ENCODE peak calls at places on chromosomes 4 and X, in ten cellular contexts. E is DMS 273 treated with DMSO at 0.1 percent for 48 hours; H is Kasumi-1; B is NCI-H345; D is choroid plexus epithelial cell; M is BJ; K is heart right ventricle; Y is naive thymus-derived CD4-positive, alpha-beta T cell; S is amniotic stem cell; G is ACHN. O is an unnamed sample.
A peak's percentile ranks its signal among the peaks of the same experiment; 100 is the strongest.

GRCh38 chr4:161320377-161320776 is 843.4 kb downstream of the FSTL5 start:
- DNase-seq in E (no peak), H (peak; percentile 49), B (no peak), D (peak; percentile 33), M (no peak), K (no peak), Y (no peak), S (no peak), G (peak; percentile 27), O (no peak)

GRCh38 chr4:39354178-39354503 is 12.0 kb downstream of the RFC1 start:
- DNase-seq in E (no peak), H (no peak), B (no peak), D (no peak), M (no peak), K (no peak), Y (no peak), S (no peak), G (no peak), O (no peak)

GRCh38 chrX:68175569-68175968 is 257.7 kb downstream of the OPHN1 start:
- DNase-seq in E (no peak), H (no peak), B (no peak), D (peak; percentile 41), M (no peak), K (no peak), Y (no peak), S (no peak), G (no peak), O (no peak)

GRCh38 chrX:12741416-12741815 is 49.8 kb upstream of the PRPS2 start:
- DNase-seq in E (no peak), H (no peak), B (no peak), D (no peak), M (no peak), K (no peak), Y (no peak), S (no peak), G (no peak), O (no peak)

GRCh38 chr4:173505924-173506779 is 23.9 kb downstream of the HAND2 start:
- DNase-seq in E (no peak), H (peak; percentile 76), B (peak; percentile 21), D (peak; percentile 49), M (no peak), K (peak; percentile 66), Y (no peak), S (peak; percentile 25), G (peak; percentile 49), O (no peak)

GRCh38 chrX:44705817-44706551 is 137.8 kb upstream of the DUSP21 start:
- DNase-seq in E (no peak), H (no peak), B (no peak), D (no peak), M (no peak), K (no peak), Y (no peak), S (no peak), G (no peak), O (no peak)

GRCh38 chrX:53186363-53186762 is 38.6 kb downstream of the KDM5C start:
- DNase-seq in E (no peak), H (no peak), B (no peak), D (peak; percentile 23), M (peak; percentile 3), K (no peak), Y (no peak), S (no peak), G (peak; percentile 17), O (no peak)

GRCh38 chr4:8070751-8071718 is 87.6 kb downstream of the ABLIM2 start:
- DNase-seq in E (no peak), H (no peak), B (no peak), D (no peak), M (no peak), K (no peak), Y (no peak), S (no peak), G (no peak), O (no peak)

GRCh38 chr4:52995341-52996030 is 133.4 kb downstream of the RASL11B start:
- DNase-seq in E (no peak), H (no peak), B (no peak), D (peak; percentile 72), M (no peak), K (no peak), Y (no peak), S (no peak), G (no peak), O (no peak)

GRCh38 chrX:53333853-53334252 is 52.5 kb upstream of the IQSEC2 start:
- DNase-seq in E (no peak), H (no peak), B (no peak), D (no peak), M (no peak), K (no peak), Y (no peak), S (no peak), G (no peak), O (no peak)

GRCh38 chrX:55342533-55343501 is 78.1 kb upstream of the PAGE3 start:
- DNase-seq in E (no peak), H (peak; percentile 14), B (peak; percentile 14), D (peak; percentile 5), M (no peak), K (peak; percentile 7), Y (no peak), S (no peak), G (peak; percentile 23), O (no peak)

GRCh38 chr4:3612275-3612674 is 80.1 kb upstream of the LRPAP1 start:
- DNase-seq in E (no peak), H (no peak), B (no peak), D (no peak), M (no peak), K (no peak), Y (no peak), S (no peak), G (no peak), O (no peak)

GRCh38 chrX:1249101-1249887 is 19.3 kb upstream of the CSF2RA start:
- DNase-seq in E (no peak), H (no peak), B (no peak), D (peak; percentile 7), M (peak; percentile 38), K (peak; percentile 42), Y (no peak), S (no peak), G (no peak), O (no peak)

GRCh38 chrX:139642241-139642927 is 65.6 kb downstream of the MCF2 start:
- DNase-seq in E (no peak), H (no peak), B (no peak), D (peak; percentile 1), M (no peak), K (no peak), Y (no peak), S (no peak), G (no peak), O (no peak)

GRCh38 chrX:38215141-38215540 is 5.5 kb downstream of the SRPX start:
- DNase-seq in E (no peak), H (no peak), B (no peak), D (no peak), M (peak; percentile 48), K (no peak), Y (no peak), S (no peak), G (no peak), O (no peak)

GRCh38 chr4:65538571-65538970 is 131.7 kb downstream of the EPHA5 start:
- DNase-seq in E (no peak), H (no peak), B (no peak), D (peak; percentile 77), M (no peak), K (no peak), Y (no peak), S (no peak), G (no peak), O (no peak)

GRCh38 chrX:151680805-151681204 is 14.5 kb upstream of the PRRG3 start:
- DNase-seq in E (no peak), H (peak; percentile 30), B (peak; percentile 11), D (peak; percentile 39), M (no peak), K (no peak), Y (peak; percentile 9), S (no peak), G (peak; percentile 34), O (no peak)

GRCh38 chr4:8765084-8765483 is 106.6 kb downstream of the HMX1 start:
- DNase-seq in E (no peak), H (no peak), B (no peak), D (no peak), M (no peak), K (no peak), Y (no peak), S (no peak), G (no peak), O (no peak)

GRCh38 chrX:41716767-41717473 is 7.1 kb upstream of the GPR82 start:
- DNase-seq in E (no peak), H (peak; percentile 1), B (no peak), D (no peak), M (no peak), K (no peak), Y (no peak), S (no peak), G (no peak), O (no peak)

GRCh38 chr4:67084801-67085200 is 460.5 kb downstream of the CENPC start:
- DNase-seq in E (no peak), H (no peak), B (no peak), D (no peak), M (no peak), K (no peak), Y (no peak), S (no peak), G (no peak), O (no peak)

GRCh38 chrX:323721-324628 is 5.4 kb upstream of the GTPBP6 start:
- DNase-seq in E (no peak), H (no peak), B (no peak), D (peak; percentile 89), M (no peak), K (no peak), Y (no peak), S (no peak), G (peak; percentile 33), O (no peak)

GRCh38 chr4:181077416-181077815 is 1165.8 kb upstream of the TENM3 start:
- DNase-seq in E (no peak), H (no peak), B (no peak), D (peak; percentile 1), M (no peak), K (no peak), Y (no peak), S (no peak), G (no peak), O (no peak)

GRCh38 chrX:155263854-155264628 is at the start of gene RAB39B:
- DNase-seq in E (peak; percentile 66), H (peak; percentile 59), B (peak; percentile 74), D (peak; percentile 60), M (no peak), K (peak; percentile 21), Y (peak; percentile 24), S (no peak), G (peak; percentile 36), O (no peak)

O was measured in GF-D8.